ENCODE peak calls at places on chromosomes 11 and 22, in nine cellular contexts. Y is GM23248, B is neural progenitor cell, K is OCI-LY7, Q is HCT116, I is GM23338, X is SK-N-SH, W is hepatocyte, D is MM.1S. S is an unnamed sample.

GRCh38 chr11:64667154-64667745 is 55.7 kb downstream of the NRXN2 start:
- DNase-seq in B (peak), K (no peak), Y (no peak), W (no peak), I (peak), Q (no peak), D (no peak), X (no peak), S (no peak)

GRCh38 chr11:47467372-47467771 is 18.4 kb upstream of the RAPSN start:
- DNase-seq in B (no peak), I (no peak), Y (no peak), W (no peak), D (no peak), Q (no peak), X (no peak), K (no peak), S (no peak)

GRCh38 chr11:17537261-17537660 is 7.0 kb downstream of the USH1C start:
- DNase-seq in B (no peak), X (no peak), K (no peak), D (no peak), Q (no peak), I (no peak), W (no peak), Y (no peak), S (no peak)

GRCh38 chr22:41857160-41857859 is 24.4 kb downstream of the SREBF2 start:
- DNase-seq in Q (peak), I (peak), B (peak), D (no peak), W (peak), K (peak), X (peak), Y (peak), S (peak)

GRCh38 chr11:116053538-116053919 is 549.3 kb upstream of the CADM1 start:
- DNase-seq in B (peak), I (peak), D (no peak), K (no peak), Y (no peak), X (no peak), W (no peak), Q (no peak), S (no peak)

GRCh38 chr11:71437399-71437798 is 10.8 kb downstream of the DHCR7 start:
- DNase-seq in X (no peak), Y (no peak), I (no peak), K (no peak), B (no peak), Q (no peak), D (no peak), W (no peak), S (no peak)

GRCh38 chr11:95134491-95134890 is 44.8 kb downstream of the ENDOD1 start:
- DNase-seq in W (peak), K (no peak), D (no peak), Q (no peak), B (no peak), X (no peak), I (no peak), Y (peak), S (peak)

GRCh38 chr22:27174970-27175369 is 517.6 kb downstream of the MIAT start:
- DNase-seq in Y (no peak), K (no peak), B (peak), I (no peak), Q (no peak), X (no peak), D (no peak), W (no peak), S (no peak)

GRCh38 chr11:61359541-61359940 is 2.1 kb downstream of the CYB561A3 start:
- DNase-seq in I (no peak), K (no peak), X (no peak), Q (no peak), Y (no peak), W (peak), B (no peak), D (no peak), S (no peak)

GRCh38 chr11:68212421-68213134 is 518 bp downstream of the KMT5B start:
- DNase-seq in B (peak), D (peak), X (peak), K (peak), Y (peak), I (peak), Q (peak), W (peak), S (peak)

GRCh38 chr11:83252941-83253340 is 33.2 kb downstream of the CCDC90B start:
- DNase-seq in B (no peak), I (no peak), X (no peak), Q (no peak), W (no peak), D (no peak), Y (no peak), K (no peak), S (no peak)

GRCh38 chr11:83256602-83257340 is 29.4 kb downstream of the CCDC90B start:
- DNase-seq in I (no peak), X (no peak), K (no peak), B (no peak), Q (no peak), W (peak), D (no peak), Y (no peak), S (no peak)

GRCh38 chr11:83249445-83249844 is 36.7 kb downstream of the CCDC90B start:
- DNase-seq in Y (no peak), X (no peak), I (no peak), K (no peak), D (no peak), W (no peak), B (no peak), Q (no peak), S (no peak)

GRCh38 chr11:83249972-83250593 is 36.1 kb downstream of the CCDC90B start:
- DNase-seq in K (peak), X (peak), D (peak), Q (peak), W (peak), B (peak), I (peak), Y (peak), S (peak)

DNA sequence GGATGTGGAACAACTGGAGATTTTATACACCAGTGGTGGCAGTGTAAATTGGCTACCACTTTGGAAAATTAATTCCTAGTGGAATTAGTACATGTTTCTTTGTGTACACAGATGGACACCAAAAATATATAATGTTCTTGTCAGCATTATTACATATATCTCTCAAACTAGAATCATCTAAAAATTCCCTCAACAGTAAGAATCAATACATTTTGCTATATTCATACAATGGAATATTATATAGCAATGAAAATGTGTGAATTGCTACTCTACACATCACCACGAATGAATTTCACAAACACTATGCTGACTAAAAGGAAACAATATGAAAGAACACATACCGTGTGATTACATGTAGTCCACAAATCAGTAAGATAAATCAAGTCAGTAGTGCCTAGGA is 33.9 kb downstream of the CCDC90B start:
- DNase-seq in Q (no peak), X (no peak), D (no peak), Y (no peak), W (no peak), K (no peak), B (no peak), I (no peak), S (no peak)
- TF ChIP-seq EZH2phosphoT487 in Q (no peak), X (no peak), D (no peak), Y (no peak), W (no peak), K (no peak), B (no peak), I (no peak), S (no peak)

GRCh38 chr11:125088123-125088522 is 23.3 kb downstream of the TMEM218 start:
- DNase-seq in D (no peak), I (no peak), Q (no peak), B (no peak), K (no peak), Y (no peak), W (no peak), X (no peak), S (no peak)
- TF ChIP-seq EZH2phosphoT487 in D (no peak), I (no peak), Q (no peak), B (no peak), K (no peak), Y (no peak), W (no peak), X (no peak), S (no peak)

DNA sequence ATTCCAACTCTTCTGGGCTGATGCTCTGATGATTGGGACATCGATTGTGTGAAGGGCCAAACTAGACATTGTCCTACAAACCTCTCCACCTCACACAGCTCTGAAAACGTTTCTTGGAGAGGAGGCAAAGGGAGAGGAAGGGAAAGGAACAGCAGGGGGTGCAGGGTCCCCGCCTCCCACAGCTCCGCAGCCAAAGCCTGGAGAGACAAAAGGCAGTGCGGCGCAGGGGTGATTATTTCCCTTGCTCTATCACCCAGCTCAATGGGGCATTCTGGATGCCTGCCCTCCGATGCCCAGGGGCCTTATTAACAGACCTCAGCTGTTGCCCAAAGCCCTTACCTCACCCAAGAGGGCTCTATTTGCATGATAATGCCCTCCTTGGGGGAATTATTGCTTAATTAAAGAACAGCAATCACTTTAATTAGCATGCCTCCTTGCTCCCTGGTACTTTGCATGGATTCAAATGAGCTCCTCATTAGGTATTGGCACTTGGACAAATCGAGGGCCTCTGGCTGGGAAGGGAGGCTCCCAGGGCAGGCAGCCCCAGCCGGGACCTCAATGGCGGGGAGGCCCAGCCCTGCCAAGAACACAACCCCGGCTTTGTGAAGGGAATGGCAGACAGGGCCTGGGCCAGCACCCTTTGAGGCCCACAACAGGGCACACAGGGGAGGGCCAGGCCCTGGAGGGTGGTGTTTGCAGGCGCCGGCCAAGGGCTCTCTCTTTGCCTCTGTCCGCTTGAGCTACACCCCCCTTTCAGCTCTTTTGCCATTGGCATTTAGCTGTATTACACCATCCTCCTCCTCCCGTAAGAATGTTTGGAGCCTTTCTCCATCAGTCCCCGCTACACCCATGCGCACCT is 19.8 kb upstream of the CDON start:
- DNase-seq in K (no peak), D (no peak), Q (no peak), Y (no peak), I (peak), X (no peak), W (no peak), B (peak), S (no peak)
- TF ChIP-seq EZH2phosphoT487 in K (no peak), D (no peak), Q (no peak), Y (no peak), I (no peak), X (no peak), W (no peak), B (no peak), S (no peak)

GRCh38 chr11:2830030-2830812 is 55.4 kb downstream of the CDKN1C start:
- DNase-seq in X (no peak), K (no peak), I (no peak), D (no peak), Q (no peak), B (no peak), Y (no peak), W (no peak), S (no peak)

GRCh38 chr11:2827792-2828191 is 57.8 kb downstream of the CDKN1C start:
- DNase-seq in I (no peak), B (no peak), Y (no peak), K (no peak), W (no peak), Q (no peak), X (no peak), D (no peak), S (no peak)

GRCh38 chr11:2826679-2827056 is 58.9 kb downstream of the CDKN1C start:
- DNase-seq in W (no peak), Q (no peak), Y (peak), I (no peak), K (no peak), D (no peak), B (no peak), X (no peak), S (no peak)

GRCh38 chr11:2827256-2827655 is 58.3 kb downstream of the CDKN1C start:
- DNase-seq in D (no peak), W (no peak), X (no peak), Y (peak), K (no peak), Q (no peak), I (no peak), B (no peak), S (no peak)

GRCh38 chr11:2828585-2829330 is 56.8 kb downstream of the CDKN1C start:
- DNase-seq in K (no peak), D (no peak), W (no peak), Q (no peak), B (no peak), X (no peak), I (no peak), Y (no peak), S (no peak)
- TF ChIP-seq EZH2phosphoT487 in K (no peak), D (no peak), W (no peak), Q (no peak), B (no peak), X (no peak), I (no peak), Y (no peak), S (no peak)

GRCh38 chr11:36750349-36750748 is 152.3 kb upstream of the RAG2 start:
- DNase-seq in D (no peak), Y (peak), I (peak), W (no peak), K (no peak), B (no peak), Q (no peak), X (no peak), S (no peak)
- TF ChIP-seq EZH2phosphoT487 in D (no peak), Y (no peak), I (no peak), W (no peak), K (no peak), B (no peak), Q (no peak), X (no peak), S (no peak)

DNA sequence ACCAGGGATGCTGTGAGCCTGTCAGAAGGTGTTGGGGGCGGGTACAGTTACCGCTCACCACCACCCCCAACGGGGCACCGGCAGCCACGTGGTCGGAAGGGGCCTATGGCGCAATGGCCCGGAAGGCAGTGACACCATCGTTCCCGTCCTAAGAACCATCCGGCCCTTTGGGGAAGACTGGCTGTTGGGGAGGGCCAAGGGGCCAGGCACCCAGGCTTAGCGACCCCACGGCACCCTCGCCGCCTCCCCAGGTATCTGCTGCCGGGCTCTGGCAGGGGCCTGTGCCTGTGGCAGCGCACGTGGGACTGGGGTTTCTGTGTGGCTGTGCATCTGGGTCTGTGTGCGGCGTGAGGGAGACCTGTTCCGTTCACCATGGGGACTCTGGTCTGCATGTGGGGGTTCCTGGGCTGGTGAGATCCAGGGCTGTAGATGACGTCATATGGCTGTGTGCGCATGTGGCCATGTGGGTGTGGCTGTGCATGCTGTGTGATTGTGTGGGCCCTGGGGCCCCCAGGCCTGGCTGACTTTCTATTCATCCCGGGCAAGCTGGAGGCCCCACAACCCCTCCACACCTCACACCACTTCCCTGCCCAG is 703 bp downstream of the OSM start:
- DNase-seq in Y (peak), B (no peak), K (peak), W (no peak), I (no peak), Q (no peak), X (no peak), D (no peak), S (no peak)
- TF ChIP-seq EZH2phosphoT487 in Y (no peak), B (no peak), K (no peak), W (no peak), I (no peak), Q (no peak), X (no peak), D (no peak), S (no peak)

GRCh38 chr11:128480066-128480465 is 107.3 kb downstream of the ETS1 start:
- DNase-seq in W (no peak), D (no peak), Q (no peak), Y (no peak), I (no peak), K (no peak), X (no peak), B (no peak), S (no peak)

GRCh38 chr11:128478305-128478704 is 109.1 kb downstream of the ETS1 start:
- DNase-seq in X (no peak), Y (no peak), Q (no peak), D (no peak), I (no peak), W (no peak), K (no peak), B (no peak), S (no peak)

GRCh38 chr11:128476031-128476430 is 111.3 kb downstream of the ETS1 start:
- DNase-seq in D (no peak), K (no peak), X (no peak), I (no peak), B (no peak), W (no peak), Q (no peak), Y (no peak), S (no peak)

GRCh38 chr11:128476729-128477128 is 110.6 kb downstream of the ETS1 start:
- DNase-seq in W (peak), D (no peak), X (no peak), Q (no peak), K (no peak), I (no peak), B (no peak), Y (no peak), S (no peak)

GRCh38 chr11:128477811-128478210 is 109.5 kb downstream of the ETS1 start:
- DNase-seq in D (no peak), B (no peak), Q (no peak), I (no peak), X (no peak), Y (no peak), K (peak), W (no peak), S (no peak)
- TF ChIP-seq EZH2phosphoT487 in D (no peak), B (no peak), Q (no peak), I (no peak), X (no peak), Y (no peak), K (no peak), W (no peak), S (no peak)

DNA sequence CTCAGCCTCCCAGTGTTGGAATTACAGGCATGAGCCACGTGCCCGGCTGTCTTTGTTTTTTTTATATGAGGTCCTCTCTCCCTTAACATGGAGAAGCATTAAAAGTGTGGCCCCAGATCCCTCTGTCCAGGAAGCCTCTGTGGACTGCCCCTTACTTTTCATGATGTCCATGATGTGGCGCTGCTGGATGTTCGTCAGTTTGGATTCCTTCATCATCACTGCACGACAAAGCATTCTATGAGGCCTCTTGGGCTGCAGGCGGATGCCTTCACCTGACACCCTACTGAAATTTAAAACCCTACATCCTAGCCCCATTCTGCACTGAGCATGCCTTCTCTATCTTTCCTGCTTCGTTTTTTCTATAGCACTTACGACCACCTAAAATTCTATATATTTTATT is 2.1 kb downstream of the C22orf23 start:
- DNase-seq in X (no peak), W (no peak), B (peak), I (peak), Q (no peak), Y (peak), D (no peak), K (no peak), S (no peak)
- TF ChIP-seq EZH2phosphoT487 in X (no peak), W (no peak), B (no peak), I (no peak), Q (no peak), Y (no peak), D (no peak), K (no peak), S (no peak)

DNA sequence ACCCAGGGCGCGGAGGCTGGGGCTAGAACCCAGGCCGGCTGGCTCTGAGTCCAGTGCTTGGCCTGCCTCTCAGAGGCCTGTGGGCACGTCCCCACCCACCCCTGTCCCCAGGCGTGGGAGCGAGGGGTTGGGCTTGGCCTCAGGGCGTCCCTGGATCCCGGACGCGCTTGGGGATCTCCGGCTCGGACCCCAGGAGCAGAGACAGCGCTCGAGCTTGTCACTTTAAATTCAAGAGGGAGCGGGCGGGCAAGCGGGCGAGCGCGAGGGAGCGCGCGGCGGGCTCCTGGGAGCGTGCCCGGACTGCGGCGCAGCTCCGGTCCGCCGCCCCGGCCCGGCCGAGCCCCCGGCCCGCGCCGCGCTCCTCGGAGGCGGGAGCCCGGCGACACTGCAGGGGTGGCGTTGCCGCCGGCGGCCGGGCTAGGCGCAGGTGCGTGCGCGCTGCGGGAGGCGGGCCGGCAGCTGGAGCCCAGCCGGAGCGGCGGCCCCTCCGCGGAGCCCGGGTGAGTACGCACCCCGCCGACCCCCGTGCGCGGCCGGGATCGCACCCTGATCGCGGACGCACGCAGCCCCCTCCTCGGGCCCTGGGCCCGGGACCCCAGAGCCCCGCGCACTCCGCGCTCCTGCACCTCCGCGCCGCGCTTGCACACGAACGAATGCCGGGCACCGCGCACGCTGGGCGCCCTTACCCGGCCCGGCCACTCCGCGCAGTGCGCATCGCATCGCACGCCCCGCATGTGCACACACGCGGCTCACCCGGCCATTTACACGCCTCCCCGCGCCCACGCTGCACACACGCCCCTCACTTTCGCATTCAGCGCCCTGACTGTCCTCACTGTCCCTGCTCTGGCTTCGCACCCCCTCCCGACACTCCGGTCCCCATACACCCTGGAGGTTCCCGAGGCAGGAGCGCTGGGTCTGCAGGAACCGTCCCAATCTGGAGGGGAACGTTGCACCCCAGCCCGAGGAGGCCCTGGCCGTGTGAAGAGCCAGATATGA is at the start of gene SYT12:
- DNase-seq in B (peak), W (peak), I (peak), Y (peak), X (peak), D (no peak), Q (no peak), K (no peak), S (peak)
- TF ChIP-seq EZH2phosphoT487 in B (peak), W (no peak), I (peak), Y (no peak), X (no peak), D (no peak), Q (no peak), K (no peak), S (no peak)

S was measured in PC-3.